ENCODE peak calls at places on chromosome 11, in ten cellular contexts. L is astrocyte, U is fibroblast of lung, O is PC-9, T is mammary epithelial cell, I is H1, Y is IMR-90, H is neural progenitor cell, J is HCT116, E is PC-3. Q is an unnamed sample.
A peak's percentile ranks its signal among the peaks of the same experiment; 100 is the strongest.

GRCh38 chr11:27864046-27865025 is 164.1 kb upstream of the BDNF start:
- DNase-seq in H (peak; percentile 61), T (no peak), L (peak; percentile 39), J (no peak), Y (no peak), U (peak; percentile 54), I (no peak), E (no peak), O (peak; percentile 63), Q (no peak)

GRCh38 chr11:69540118-69541000 is 58.9 kb downstream of the LINC01488 start:
- DNase-seq in H (peak; percentile 23), Y (no peak), L (no peak), J (no peak), U (no peak), T (no peak), E (peak; percentile 16), I (no peak), O (no peak), Q (no peak)

GRCh38 chr11:121544956-121545355 is 92.2 kb upstream of the SORL1-AS1 start:
- DNase-seq in T (no peak), H (no peak), I (no peak), E (no peak), L (no peak), O (no peak), Y (no peak), J (no peak), U (no peak), Q (no peak)

GRCh38 chr11:77438487-77438886 is 35.4 kb downstream of the PAK1 start:
- DNase-seq in H (no peak), O (no peak), E (no peak), L (no peak), T (no peak), U (no peak), Y (no peak), I (no peak), J (no peak), Q (no peak)

GRCh38 chr11:120181446-120181992 is 29.3 kb upstream of the OAF start:
- DNase-seq in H (no peak), U (no peak), T (no peak), J (no peak), I (no peak), L (no peak), E (no peak), O (no peak), Y (no peak), Q (peak; percentile 2)

GRCh38 chr11:19844012-19844411 is 131.4 kb downstream of the NAV2 start:
- DNase-seq in I (no peak), L (no peak), O (no peak), H (no peak), U (no peak), Y (no peak), T (no peak), J (no peak), E (no peak), Q (no peak)

GRCh38 chr11:131504199-131504949 is 134.0 kb downstream of the NTM start:
- DNase-seq in E (peak; percentile 29), T (no peak), O (no peak), I (peak; percentile 46), U (peak; percentile 17), H (peak; percentile 78), J (no peak), Y (no peak), L (no peak), Q (peak; percentile 20)

GRCh38 chr11:131808466-131808865 is 438.1 kb downstream of the NTM start:
- DNase-seq in E (peak; percentile 20), J (no peak), U (no peak), Y (no peak), I (no peak), O (no peak), L (no peak), H (no peak), T (peak; percentile 46), Q (no peak)

GRCh38 chr11:68163691-68164090 is 42.5 kb upstream of the CHKA start:
- DNase-seq in T (no peak), I (no peak), Y (no peak), J (no peak), U (no peak), E (no peak), L (no peak), O (no peak), H (no peak), Q (no peak)

GRCh38 chr11:134678152-134678551 is 266.1 kb upstream of the B3GAT1 start:
- DNase-seq in Y (no peak), H (no peak), T (no peak), E (no peak), I (no peak), U (no peak), J (no peak), L (no peak), O (no peak), Q (no peak)

GRCh38 chr11:109845437-109845836 is 247.8 kb upstream of the ZC3H12C start:
- DNase-seq in E (no peak), I (no peak), O (no peak), J (no peak), Y (no peak), H (no peak), T (no peak), U (no peak), L (no peak), Q (no peak)

GRCh38 chr11:16289541-16289940 is 66.8 kb downstream of the SOX6 start:
- DNase-seq in I (no peak), L (no peak), U (no peak), Y (no peak), E (no peak), O (no peak), H (no peak), J (no peak), T (no peak), Q (no peak)

DNA sequence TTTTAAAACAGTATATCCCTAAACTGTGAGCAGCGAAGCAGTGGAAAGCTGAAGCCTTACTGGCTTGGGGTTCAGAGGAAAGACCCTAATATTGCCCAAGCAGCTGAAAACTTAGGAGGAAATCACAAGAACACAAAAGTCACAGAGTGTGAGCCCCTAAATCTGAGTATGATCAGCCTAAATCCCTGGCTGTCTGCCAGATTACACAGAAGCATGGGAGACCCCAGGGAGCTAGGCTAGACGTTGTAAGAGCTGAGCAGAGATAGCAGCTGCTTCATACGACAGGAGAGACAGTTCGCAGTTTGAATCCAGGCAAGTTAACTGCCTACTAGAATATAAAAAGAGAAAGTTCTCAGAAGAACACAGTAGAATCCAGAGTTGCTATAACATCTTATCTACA is 81.2 kb downstream of the PACS1 start:
- DNase-seq in O (no peak), L (no peak), T (no peak), I (no peak), H (no peak), E (no peak), J (no peak), Y (no peak), U (no peak), Q (no peak)
- H4K20me1 ChIP-seq in O (no peaks in the 10 kb centered on the region), L (peaks cover 25% of the 10 kb centered on the region), T (no peaks in the 10 kb centered on the region), I (no peaks in the 10 kb centered on the region), H (no peaks in the 10 kb centered on the region), E (no peaks in the 10 kb centered on the region), J (no peaks in the 10 kb centered on the region), Y (no peaks in the 10 kb centered on the region), U (no peaks in the 10 kb centered on the region), Q (no peaks in the 10 kb centered on the region)

GRCh38 chr11:10378362-10378761 is 73.5 kb downstream of the ADM start:
- DNase-seq in O (no peak), T (no peak), U (no peak), J (no peak), I (no peak), L (no peak), H (no peak), E (no peak), Y (no peak), Q (no peak)

GRCh38 chr11:10379433-10379832 is 74.6 kb downstream of the ADM start:
- DNase-seq in E (peak; percentile 57), L (peak; percentile 82), Y (peak; percentile 81), U (peak; percentile 83), T (no peak), O (peak; percentile 46), I (no peak), J (no peak), H (no peak), Q (no peak)

GRCh38 chr11:10379871-10380568 is 75.0 kb upstream of the AMPD3 start:
- DNase-seq in O (peak; percentile 43), T (peak; percentile 52), H (no peak), U (peak; percentile 60), E (peak; percentile 67), I (no peak), L (no peak), J (no peak), Y (peak; percentile 37), Q (no peak)

GRCh38 chr11:10377182-10377581 is 72.3 kb downstream of the ADM start:
- DNase-seq in O (no peak), J (no peak), E (peak; percentile 21), Y (no peak), I (no peak), T (no peak), H (no peak), U (no peak), L (no peak), Q (no peak)

GRCh38 chr11:10379022-10379421 is 74.1 kb downstream of the ADM start:
- DNase-seq in U (no peak), J (no peak), T (no peak), L (no peak), E (peak; percentile 43), H (peak; percentile 55), O (no peak), Y (peak; percentile 50), I (no peak), Q (peak; percentile 54)
- H4K20me1 ChIP-seq in U (no peaks in the 10 kb centered on the region), J (no peaks in the 10 kb centered on the region), T (no peaks in the 10 kb centered on the region), L (no peaks in the 10 kb centered on the region), E (no peaks in the 10 kb centered on the region), H (no peaks in the 10 kb centered on the region), O (no peaks in the 10 kb centered on the region), Y (no peaks in the 10 kb centered on the region), I (no peaks in the 10 kb centered on the region), Q (no peaks in the 10 kb centered on the region)

DNA sequence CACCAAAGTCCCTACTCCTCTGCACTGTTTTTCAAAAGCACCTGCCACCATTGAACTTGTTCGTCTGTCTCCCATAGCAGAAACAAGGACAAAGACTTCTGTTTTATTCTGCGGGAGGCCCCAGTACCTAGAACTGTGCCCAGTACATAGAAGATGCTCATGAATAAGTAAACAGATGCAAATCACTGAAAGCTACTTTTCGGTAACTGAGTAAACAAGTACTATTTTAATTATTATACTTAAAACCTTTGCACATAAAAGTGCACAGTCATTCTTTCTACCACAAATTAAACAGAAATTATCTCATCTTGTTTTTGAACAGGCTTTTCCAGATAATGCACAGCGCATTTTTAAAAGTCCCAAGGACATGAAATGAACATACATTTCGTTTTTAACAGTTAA is 3.8 kb downstream of the NAP1L4 start:
- DNase-seq in U (peak; percentile 9), E (peak; percentile 30), H (no peak), I (no peak), O (no peak), L (no peak), T (no peak), J (no peak), Y (no peak), Q (no peak)
- H4K20me1 ChIP-seq in U (peaks cover 1% of the 10 kb centered on the region), E (peaks cover 44% of the 10 kb centered on the region), H (peaks cover 78% of the 10 kb centered on the region), I (peaks cover 21% of the 10 kb centered on the region), O (no peaks in the 10 kb centered on the region), L (peaks cover 74% of the 10 kb centered on the region), T (no peaks in the 10 kb centered on the region), J (peaks cover 20% of the 10 kb centered on the region), Y (peaks cover 75% of the 10 kb centered on the region), Q (peaks cover 79% of the 10 kb centered on the region)

DNA sequence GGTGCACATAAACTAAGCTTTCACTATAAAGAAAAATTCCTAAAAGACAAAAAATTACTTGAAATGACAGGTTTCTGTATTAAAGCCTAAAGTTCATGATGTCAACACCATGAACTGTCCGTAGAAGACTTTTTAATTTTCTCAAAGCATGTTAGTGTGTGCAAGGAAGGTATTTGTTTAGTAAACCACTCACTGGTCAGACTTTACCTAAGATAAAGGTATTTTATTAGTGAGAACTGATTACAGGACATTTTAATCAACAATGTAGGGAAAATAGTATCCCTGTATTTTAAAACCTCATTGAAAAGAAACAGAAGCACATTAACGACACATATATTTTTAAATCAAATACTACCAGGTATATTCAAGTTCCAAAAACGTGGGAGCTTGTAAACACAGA is 2.9 kb downstream of the PICALM start:
- DNase-seq in I (no peak), T (no peak), J (no peak), E (no peak), O (no peak), U (no peak), Y (no peak), H (no peak), L (no peak), Q (no peak)
- H4K20me1 ChIP-seq in I (peaks cover 9% of the 10 kb centered on the region), T (peaks cover 4% of the 10 kb centered on the region), J (peaks cover 16% of the 10 kb centered on the region), E (peaks cover 45% of the 10 kb centered on the region), O (peaks cover 64% of the 10 kb centered on the region), U (peaks cover 11% of the 10 kb centered on the region), Y (peaks cover 74% of the 10 kb centered on the region), H (peaks cover 68% of the 10 kb centered on the region), L (peaks cover 73% of the 10 kb centered on the region), Q (peaks cover 68% of the 10 kb centered on the region)